ENCODE peak calls at places on chromosomes 7 and 10, in four cellular contexts. One of them, this sample, is unnamed.

GRCh38 chr10:37263304-37263703 is 137.9 kb downstream of the ANKRD30A start:
- DNase-seq in fibroblast of the aortic adventitia: no peak
- DNase-seq in M059J: no peak
- DNase-seq in progenitor cell of endocrine pancreas: no peak
- DNase-seq in this sample: no peak

GRCh38 chr7:130070900-130071622 is 727 bp downstream of the KLHDC10 start:
- DNase-seq in fibroblast of the aortic adventitia: peak
- DNase-seq in M059J: peak
- DNase-seq in progenitor cell of endocrine pancreas: no peak
- DNase-seq in this sample: no peak

GRCh38 chr10:43591303-43591904 is 14.8 kb upstream of the ZNF485 start:
- DNase-seq in fibroblast of the aortic adventitia: no peak
- DNase-seq in M059J: no peak
- DNase-seq in progenitor cell of endocrine pancreas: no peak
- DNase-seq in this sample: no peak

GRCh38 chr10:43254199-43254730 is 12.6 kb downstream of the RASGEF1A start:
- DNase-seq in fibroblast of the aortic adventitia: no peak
- DNase-seq in M059J: no peak
- DNase-seq in progenitor cell of endocrine pancreas: peak
- DNase-seq in this sample: peak

GRCh38 chr7:47342646-47343045 is 239.3 kb downstream of the TNS3 start:
- DNase-seq in fibroblast of the aortic adventitia: no peak
- DNase-seq in M059J: no peak
- DNase-seq in progenitor cell of endocrine pancreas: no peak
- DNase-seq in this sample: peak

GRCh38 chr10:67017218-67017617 is 91.4 kb downstream of the LRRTM3 start:
- DNase-seq in fibroblast of the aortic adventitia: no peak
- DNase-seq in M059J: no peak
- DNase-seq in progenitor cell of endocrine pancreas: no peak
- DNase-seq in this sample: no peak

GRCh38 chr7:23072043-23072442 is 33.5 kb upstream of the KLHL7 start:
- DNase-seq in fibroblast of the aortic adventitia: peak
- DNase-seq in M059J: peak
- DNase-seq in progenitor cell of endocrine pancreas: no peak
- DNase-seq in this sample: no peak

GRCh38 chr7:128737867-128738390 is 1.2 kb upstream of the CALU start:
- DNase-seq in fibroblast of the aortic adventitia: peak
- DNase-seq in M059J: peak
- DNase-seq in progenitor cell of endocrine pancreas: no peak
- DNase-seq in this sample: no peak

GRCh38 chr10:81866753-81867152 is 8.2 kb upstream of the NRG3 start:
- DNase-seq in fibroblast of the aortic adventitia: no peak
- DNase-seq in M059J: no peak
- DNase-seq in progenitor cell of endocrine pancreas: no peak
- DNase-seq in this sample: no peak

GRCh38 chr7:131595699-131596098 is 39.3 kb upstream of the PODXL start:
- DNase-seq in fibroblast of the aortic adventitia: no peak
- DNase-seq in M059J: no peak
- DNase-seq in progenitor cell of endocrine pancreas: no peak
- DNase-seq in this sample: no peak

GRCh38 chr7:85693326-85693725 is 506.5 kb upstream of the SEMA3D start:
- DNase-seq in fibroblast of the aortic adventitia: no peak
- DNase-seq in M059J: no peak
- DNase-seq in progenitor cell of endocrine pancreas: no peak
- DNase-seq in this sample: no peak

GRCh38 chr10:21526184-21526951 is 886 bp upstream of the SKIDA1 start:
- DNase-seq in fibroblast of the aortic adventitia: peak
- DNase-seq in M059J: peak
- DNase-seq in progenitor cell of endocrine pancreas: peak
- DNase-seq in this sample: peak

GRCh38 chr7:157483971-157484410 is 147.2 kb downstream of the DNAJB6 start:
- DNase-seq in fibroblast of the aortic adventitia: no peak
- DNase-seq in M059J: no peak
- DNase-seq in progenitor cell of endocrine pancreas: no peak
- DNase-seq in this sample: no peak

GRCh38 chr7:44633254-44634186 is 27.1 kb downstream of the OGDH start:
- DNase-seq in fibroblast of the aortic adventitia: peak
- DNase-seq in M059J: peak
- DNase-seq in progenitor cell of endocrine pancreas: no peak
- DNase-seq in this sample: no peak

GRCh38 chr10:69636626-69637550 is 6.8 kb downstream of the FAM241B start:
- DNase-seq in fibroblast of the aortic adventitia: no peak
- DNase-seq in M059J: peak
- DNase-seq in progenitor cell of endocrine pancreas: no peak
- DNase-seq in this sample: peak

GRCh38 chr10:80382989-80383388 is 25.4 kb upstream of the PRXL2A start:
- DNase-seq in fibroblast of the aortic adventitia: peak
- DNase-seq in M059J: peak
- DNase-seq in progenitor cell of endocrine pancreas: no peak
- DNase-seq in this sample: no peak

GRCh38 chr10:77357611-77358010 is 280.0 kb downstream of the KCNMA1 start:
- DNase-seq in fibroblast of the aortic adventitia: peak
- DNase-seq in M059J: peak
- DNase-seq in progenitor cell of endocrine pancreas: no peak
- DNase-seq in this sample: no peak

GRCh38 chr7:90347759-90348158 is 1.2 kb downstream of the GTPBP10 start:
- DNase-seq in fibroblast of the aortic adventitia: no peak
- DNase-seq in M059J: no peak
- DNase-seq in progenitor cell of endocrine pancreas: no peak
- DNase-seq in this sample: no peak

GRCh38 chr7:123070702-123071286 is 75.3 kb upstream of the TAS2R16 start:
- DNase-seq in fibroblast of the aortic adventitia: peak
- DNase-seq in M059J: no peak
- DNase-seq in progenitor cell of endocrine pancreas: no peak
- DNase-seq in this sample: no peak

GRCh38 chr7:103735377-103735776 is 254.1 kb downstream of the RELN start:
- DNase-seq in fibroblast of the aortic adventitia: peak
- DNase-seq in M059J: peak
- DNase-seq in progenitor cell of endocrine pancreas: no peak
- DNase-seq in this sample: no peak

GRCh38 chr10:77086081-77086480 is 551.5 kb downstream of the KCNMA1 start:
- DNase-seq in fibroblast of the aortic adventitia: no peak
- DNase-seq in M059J: no peak
- DNase-seq in progenitor cell of endocrine pancreas: no peak
- DNase-seq in this sample: no peak

GRCh38 chr10:131176907-131177306 is 134.6 kb downstream of the TCERG1L start:
- DNase-seq in fibroblast of the aortic adventitia: no peak
- DNase-seq in M059J: no peak
- DNase-seq in progenitor cell of endocrine pancreas: peak
- DNase-seq in this sample: no peak

GRCh38 chr7:28520074-28521015 is 108.0 kb downstream of the CREB5 start:
- DNase-seq in fibroblast of the aortic adventitia: no peak
- DNase-seq in M059J: no peak
- DNase-seq in progenitor cell of endocrine pancreas: no peak
- DNase-seq in this sample: no peak

GRCh38 chr7:146660839-146661238 is 544.2 kb downstream of the CNTNAP2 start:
- DNase-seq in fibroblast of the aortic adventitia: no peak
- DNase-seq in M059J: no peak
- DNase-seq in progenitor cell of endocrine pancreas: no peak
- DNase-seq in this sample: no peak

GRCh38 chr7:28984219-28984618 is 26.1 kb upstream of the TRIL start:
- DNase-seq in fibroblast of the aortic adventitia: no peak
- DNase-seq in M059J: no peak
- DNase-seq in progenitor cell of endocrine pancreas: no peak
- DNase-seq in this sample: no peak

GRCh38 chr10:101529207-101529606 is 58.9 kb downstream of the POLL start:
- DNase-seq in fibroblast of the aortic adventitia: peak
- DNase-seq in M059J: no peak
- DNase-seq in progenitor cell of endocrine pancreas: no peak
- DNase-seq in this sample: no peak

GRCh38 chr10:74923556-74923955 is 97.2 kb downstream of the KAT6B start:
- DNase-seq in fibroblast of the aortic adventitia: no peak
- DNase-seq in M059J: peak
- DNase-seq in progenitor cell of endocrine pancreas: no peak
- DNase-seq in this sample: no peak

GRCh38 chr7:158854681-158855081 is 1.7 kb upstream of the DYNC2I1 start:
- DNase-seq in fibroblast of the aortic adventitia: no peak
- DNase-seq in M059J: no peak
- DNase-seq in progenitor cell of endocrine pancreas: no peak
- DNase-seq in this sample: no peak

GRCh38 chr10:29915116-29915785 is 144.1 kb downstream of the JCAD start:
- DNase-seq in fibroblast of the aortic adventitia: peak
- DNase-seq in M059J: peak
- DNase-seq in progenitor cell of endocrine pancreas: no peak
- DNase-seq in this sample: no peak

GRCh38 chr10:75402486-75403143 is 1.1 kb upstream of the ZNF503 start:
- DNase-seq in fibroblast of the aortic adventitia: peak
- DNase-seq in M059J: peak
- DNase-seq in progenitor cell of endocrine pancreas: peak
- DNase-seq in this sample: peak

GRCh38 chr7:125363873-125364272 is 434.2 kb upstream of the POT1 start:
- DNase-seq in fibroblast of the aortic adventitia: peak
- DNase-seq in M059J: no peak
- DNase-seq in progenitor cell of endocrine pancreas: no peak
- DNase-seq in this sample: no peak

GRCh38 chr7:146319625-146320024 is 203.0 kb downstream of the CNTNAP2 start:
- DNase-seq in fibroblast of the aortic adventitia: no peak
- DNase-seq in M059J: no peak
- DNase-seq in progenitor cell of endocrine pancreas: no peak
- DNase-seq in this sample: no peak

GRCh38 chr10:77121829-77122228 is 515.8 kb downstream of the KCNMA1 start:
- DNase-seq in fibroblast of the aortic adventitia: no peak
- DNase-seq in M059J: no peak
- DNase-seq in progenitor cell of endocrine pancreas: no peak
- DNase-seq in this sample: no peak

GRCh38 chr10:132095403-132096113 is 29.8 kb downstream of the JAKMIP3 start:
- DNase-seq in fibroblast of the aortic adventitia: no peak
- DNase-seq in M059J: no peak
- DNase-seq in progenitor cell of endocrine pancreas: no peak
- DNase-seq in this sample: no peak

GRCh38 chr7:150379590-150380379 is 655 bp downstream of the ZNF775 start:
- DNase-seq in fibroblast of the aortic adventitia: no peak
- DNase-seq in M059J: peak
- DNase-seq in progenitor cell of endocrine pancreas: no peak
- DNase-seq in this sample: peak

GRCh38 chr7:35646289-35647033 is 48.5 kb downstream of the HERPUD2 start:
- DNase-seq in fibroblast of the aortic adventitia: no peak
- DNase-seq in M059J: no peak
- DNase-seq in progenitor cell of endocrine pancreas: no peak
- DNase-seq in this sample: no peak

GRCh38 chr10:92891885-92892705 is 43.8 kb downstream of the EXOC6 start:
- DNase-seq in fibroblast of the aortic adventitia: peak
- DNase-seq in M059J: peak
- DNase-seq in progenitor cell of endocrine pancreas: no peak
- DNase-seq in this sample: no peak

GRCh38 chr10:121595806-121596667 is 2.2 kb downstream of the FGFR2 start:
- DNase-seq in fibroblast of the aortic adventitia: no peak
- DNase-seq in M059J: no peak
- DNase-seq in progenitor cell of endocrine pancreas: no peak
- DNase-seq in this sample: no peak

GRCh38 chr7:77940647-77941046 is 142.1 kb downstream of the PHTF2 start:
- DNase-seq in fibroblast of the aortic adventitia: peak
- DNase-seq in M059J: peak
- DNase-seq in progenitor cell of endocrine pancreas: no peak
- DNase-seq in this sample: no peak